ENCODE peak calls at places on chromosomes 4 and X, in six cellular contexts. One of them, this sample, is unnamed.

GRCh38 chr4:186570193-186570996 is 15.0 kb upstream of the MTNR1A start:
- DNase-seq in astrocyte of the cerebellum: peak; percentile 8
- DNase-seq in heart right ventricle: no peak
- DNase-seq in endodermal cell: no peak
- DNase-seq in cardiac fibroblast: peak; percentile 73
- DNase-seq in choroid plexus epithelial cell: peak; percentile 40
- DNase-seq in this sample: peak; percentile 34

GRCh38 chrX:13828392-13828791 is 11.5 kb upstream of the GPM6B start:
- DNase-seq in astrocyte of the cerebellum: no peak
- DNase-seq in heart right ventricle: no peak
- DNase-seq in endodermal cell: no peak
- DNase-seq in cardiac fibroblast: peak; percentile 34
- DNase-seq in choroid plexus epithelial cell: peak; percentile 11
- DNase-seq in this sample: peak; percentile 64

GRCh38 chr4:181807771-181808170 is 435.4 kb upstream of the TENM3 start:
- DNase-seq in astrocyte of the cerebellum: no peak
- DNase-seq in heart right ventricle: no peak
- DNase-seq in endodermal cell: no peak
- DNase-seq in cardiac fibroblast: peak; percentile 38
- DNase-seq in choroid plexus epithelial cell: peak; percentile 69
- DNase-seq in this sample: no peak

GRCh38 chrX:115560978-115561604 is at the start of gene PLS3:
- DNase-seq in astrocyte of the cerebellum: peak; percentile 53
- DNase-seq in heart right ventricle: peak; percentile 87
- DNase-seq in endodermal cell: peak; percentile 98
- DNase-seq in cardiac fibroblast: peak; percentile 88
- DNase-seq in choroid plexus epithelial cell: peak; percentile 89
- DNase-seq in this sample: peak; percentile 63

GRCh38 chrX:135330709-135331108 is 21.4 kb downstream of the ETDC start:
- DNase-seq in astrocyte of the cerebellum: no peak
- DNase-seq in heart right ventricle: no peak
- DNase-seq in endodermal cell: no peak
- DNase-seq in cardiac fibroblast: no peak
- DNase-seq in choroid plexus epithelial cell: peak; percentile 28
- DNase-seq in this sample: no peak

GRCh38 chr4:119785963-119786362 is 157.4 kb upstream of the PDE5A start:
- DNase-seq in astrocyte of the cerebellum: peak; percentile 27
- DNase-seq in heart right ventricle: no peak
- DNase-seq in endodermal cell: no peak
- DNase-seq in cardiac fibroblast: peak; percentile 57
- DNase-seq in choroid plexus epithelial cell: peak; percentile 67
- DNase-seq in this sample: peak; percentile 39

GRCh38 chr4:80006935-80007744 is 65.9 kb downstream of the ANTXR2 start:
- DNase-seq in astrocyte of the cerebellum: no peak
- DNase-seq in heart right ventricle: no peak
- DNase-seq in endodermal cell: no peak
- DNase-seq in cardiac fibroblast: peak; percentile 62
- DNase-seq in choroid plexus epithelial cell: peak; percentile 90
- DNase-seq in this sample: peak; percentile 43

GRCh38 chr4:158827475-158828085 is 58.8 kb downstream of the FNIP2 start:
- DNase-seq in astrocyte of the cerebellum: no peak
- DNase-seq in heart right ventricle: no peak
- DNase-seq in endodermal cell: no peak
- DNase-seq in cardiac fibroblast: no peak
- DNase-seq in choroid plexus epithelial cell: no peak
- DNase-seq in this sample: no peak

GRCh38 chr4:127012549-127012948 is 620.2 kb upstream of the INTU start:
- DNase-seq in astrocyte of the cerebellum: peak; percentile 86
- DNase-seq in heart right ventricle: no peak
- DNase-seq in endodermal cell: no peak
- DNase-seq in cardiac fibroblast: peak; percentile 9
- DNase-seq in choroid plexus epithelial cell: peak; percentile 59
- DNase-seq in this sample: peak; percentile 46

GRCh38 chrX:45017946-45018345 is 145.0 kb downstream of the KDM6A start:
- DNase-seq in astrocyte of the cerebellum: no peak
- DNase-seq in heart right ventricle: no peak
- DNase-seq in endodermal cell: no peak
- DNase-seq in cardiac fibroblast: no peak
- DNase-seq in choroid plexus epithelial cell: no peak
- DNase-seq in this sample: no peak

GRCh38 chr4:25421819-25422511 is 44.9 kb downstream of the ANAPC4 start:
- DNase-seq in astrocyte of the cerebellum: no peak
- DNase-seq in heart right ventricle: no peak
- DNase-seq in endodermal cell: no peak
- DNase-seq in cardiac fibroblast: no peak
- DNase-seq in choroid plexus epithelial cell: no peak
- DNase-seq in this sample: no peak

GRCh38 chr4:153206534-153206933 is 2.3 kb downstream of the TRIM2 start:
- DNase-seq in astrocyte of the cerebellum: no peak
- DNase-seq in heart right ventricle: no peak
- DNase-seq in endodermal cell: peak; percentile 86
- DNase-seq in cardiac fibroblast: no peak
- DNase-seq in choroid plexus epithelial cell: no peak
- DNase-seq in this sample: no peak

GRCh38 chrX:130012683-130013082 is 30.2 kb downstream of the BCORL1 start:
- DNase-seq in astrocyte of the cerebellum: no peak
- DNase-seq in heart right ventricle: no peak
- DNase-seq in endodermal cell: no peak
- DNase-seq in cardiac fibroblast: no peak
- DNase-seq in choroid plexus epithelial cell: no peak
- DNase-seq in this sample: no peak

GRCh38 chrX:20454117-20454516 is 187.4 kb upstream of the RPS6KA3 start:
- DNase-seq in astrocyte of the cerebellum: no peak
- DNase-seq in heart right ventricle: no peak
- DNase-seq in endodermal cell: no peak
- DNase-seq in cardiac fibroblast: peak; percentile 30
- DNase-seq in choroid plexus epithelial cell: peak; percentile 5
- DNase-seq in this sample: no peak

GRCh38 chrX:134172588-134173259 is 64.3 kb upstream of the CCDC160 start:
- DNase-seq in astrocyte of the cerebellum: no peak
- DNase-seq in heart right ventricle: peak; percentile 44
- DNase-seq in endodermal cell: peak; percentile 63
- DNase-seq in cardiac fibroblast: peak; percentile 1
- DNase-seq in choroid plexus epithelial cell: peak; percentile 6
- DNase-seq in this sample: no peak

GRCh38 chrX:155048997-155049619 is 21.8 kb downstream of the CMC4 start:
- DNase-seq in astrocyte of the cerebellum: no peak
- DNase-seq in heart right ventricle: no peak
- DNase-seq in endodermal cell: peak; percentile 85
- DNase-seq in cardiac fibroblast: peak; percentile 68
- DNase-seq in choroid plexus epithelial cell: peak; percentile 80
- DNase-seq in this sample: peak; percentile 26

GRCh38 chrX:28135378-28136047 is 154.3 kb upstream of the DCAF8L1 start:
- DNase-seq in astrocyte of the cerebellum: peak; percentile 49
- DNase-seq in heart right ventricle: no peak
- DNase-seq in endodermal cell: no peak
- DNase-seq in cardiac fibroblast: peak; percentile 66
- DNase-seq in choroid plexus epithelial cell: peak; percentile 37
- DNase-seq in this sample: peak; percentile 32

GRCh38 chrX:11745881-11746280 is 12.2 kb upstream of the MSL3 start:
- DNase-seq in astrocyte of the cerebellum: no peak
- DNase-seq in heart right ventricle: no peak
- DNase-seq in endodermal cell: no peak
- DNase-seq in cardiac fibroblast: no peak
- DNase-seq in choroid plexus epithelial cell: no peak
- DNase-seq in this sample: no peak

GRCh38 chr4:177264788-177265422 is 44.8 kb upstream of the NEIL3 start:
- DNase-seq in astrocyte of the cerebellum: no peak
- DNase-seq in heart right ventricle: no peak
- DNase-seq in endodermal cell: no peak
- DNase-seq in cardiac fibroblast: no peak
- DNase-seq in choroid plexus epithelial cell: no peak
- DNase-seq in this sample: no peak

GRCh38 chr4:13922459-13922858 is 294.9 kb upstream of the BOD1L1 start:
- DNase-seq in astrocyte of the cerebellum: no peak
- DNase-seq in heart right ventricle: no peak
- DNase-seq in endodermal cell: no peak
- DNase-seq in cardiac fibroblast: no peak
- DNase-seq in choroid plexus epithelial cell: no peak
- DNase-seq in this sample: no peak

GRCh38 chrX:38654302-38654701 is 93.0 kb downstream of the TSPAN7 start:
- DNase-seq in astrocyte of the cerebellum: peak; percentile 11
- DNase-seq in heart right ventricle: no peak
- DNase-seq in endodermal cell: no peak
- DNase-seq in cardiac fibroblast: peak; percentile 52
- DNase-seq in choroid plexus epithelial cell: peak; percentile 63
- DNase-seq in this sample: peak; percentile 39

GRCh38 chrX:131763674-131764073 is 219.8 kb downstream of the OR13H1 start:
- DNase-seq in astrocyte of the cerebellum: peak; percentile 82
- DNase-seq in heart right ventricle: no peak
- DNase-seq in endodermal cell: no peak
- DNase-seq in cardiac fibroblast: no peak
- DNase-seq in choroid plexus epithelial cell: no peak
- DNase-seq in this sample: no peak
- TF ChIP-seq CTCF in astrocyte of the cerebellum: peak; percentile 62
- TF ChIP-seq CTCF in heart right ventricle: peak; percentile 62
- TF ChIP-seq CTCF in endodermal cell: no peak
- TF ChIP-seq CTCF in cardiac fibroblast: no peak
- TF ChIP-seq CTCF in choroid plexus epithelial cell: no peak
- TF ChIP-seq CTCF in this sample: no peak

GRCh38 chr4:145937021-145937861 is 1.4 kb downstream of the ZNF827 start:
- DNase-seq in astrocyte of the cerebellum: no peak
- DNase-seq in heart right ventricle: peak; percentile 71
- DNase-seq in endodermal cell: peak; percentile 86
- DNase-seq in cardiac fibroblast: peak; percentile 55
- DNase-seq in choroid plexus epithelial cell: peak; percentile 80
- DNase-seq in this sample: no peak
- H3K4me3 ChIP-seq in astrocyte of the cerebellum: peak overlapping the region; percentile 76
- H3K4me3 ChIP-seq in heart right ventricle: peak overlapping the region; percentile 85
- H3K4me3 ChIP-seq in endodermal cell: peak overlapping the region; percentile 95
- H3K4me3 ChIP-seq in cardiac fibroblast: peak overlapping the region; percentile 64
- H3K4me3 ChIP-seq in choroid plexus epithelial cell: peak overlapping the region; percentile 89
- H3K4me3 ChIP-seq in this sample: peak overlapping the region; percentile 78

DNA sequence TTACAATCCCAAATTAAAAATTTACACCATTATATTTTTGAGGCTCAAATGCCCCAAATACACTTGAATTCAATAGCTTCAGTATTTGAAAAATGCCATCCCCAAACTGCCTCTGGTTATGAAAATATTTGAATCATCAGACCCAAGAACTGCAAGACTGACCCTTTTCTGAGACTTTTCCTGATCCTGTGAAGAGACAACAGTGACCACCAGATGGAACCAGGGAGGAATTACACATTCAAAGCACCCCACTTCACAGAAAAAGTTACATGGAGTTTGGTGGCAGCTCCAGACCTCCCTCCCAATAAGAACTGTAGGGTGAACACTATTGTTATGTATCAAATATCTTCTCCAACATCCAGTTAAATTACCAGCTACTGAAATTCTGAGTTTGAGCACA is 44.0 kb upstream of the SCD5 start:
- DNase-seq in astrocyte of the cerebellum: peak; percentile 8
- DNase-seq in heart right ventricle: no peak
- DNase-seq in endodermal cell: no peak
- DNase-seq in cardiac fibroblast: peak; percentile 39
- DNase-seq in choroid plexus epithelial cell: peak; percentile 58
- DNase-seq in this sample: no peak
- TF ChIP-seq CTCF in astrocyte of the cerebellum: peak; percentile 59
- TF ChIP-seq CTCF in heart right ventricle: no peak
- TF ChIP-seq CTCF in endodermal cell: peak; percentile 68
- TF ChIP-seq CTCF in cardiac fibroblast: peak; percentile 45
- TF ChIP-seq CTCF in choroid plexus epithelial cell: peak; percentile 67
- TF ChIP-seq CTCF in this sample: no peak

GRCh38 chrX:101407748-101408529 is at the start of the genes GLA and HNRNPH2:
- DNase-seq in astrocyte of the cerebellum: peak; percentile 97
- DNase-seq in heart right ventricle: peak; percentile 81
- DNase-seq in endodermal cell: peak; percentile 94
- DNase-seq in cardiac fibroblast: peak; percentile 99
- DNase-seq in choroid plexus epithelial cell: peak; percentile 99
- DNase-seq in this sample: peak; percentile 97

GRCh38 chrX:101410461-101410860 is 2.4 kb downstream of the HNRNPH2 start:
- DNase-seq in astrocyte of the cerebellum: no peak
- DNase-seq in heart right ventricle: no peak
- DNase-seq in endodermal cell: no peak
- DNase-seq in cardiac fibroblast: no peak
- DNase-seq in choroid plexus epithelial cell: no peak
- DNase-seq in this sample: peak; percentile 50

GRCh38 chrX:101408530-101408836 is 461 bp downstream of the HNRNPH2 start:
- DNase-seq in astrocyte of the cerebellum: no peak
- DNase-seq in heart right ventricle: no peak
- DNase-seq in endodermal cell: no peak
- DNase-seq in cardiac fibroblast: no peak
- DNase-seq in choroid plexus epithelial cell: no peak
- DNase-seq in this sample: no peak

GRCh38 chrX:101407167-101407747 is 468 bp downstream of the GLA start:
- DNase-seq in astrocyte of the cerebellum: no peak
- DNase-seq in heart right ventricle: no peak
- DNase-seq in endodermal cell: peak; percentile 50
- DNase-seq in cardiac fibroblast: no peak
- DNase-seq in choroid plexus epithelial cell: no peak
- DNase-seq in this sample: no peak

DNA sequence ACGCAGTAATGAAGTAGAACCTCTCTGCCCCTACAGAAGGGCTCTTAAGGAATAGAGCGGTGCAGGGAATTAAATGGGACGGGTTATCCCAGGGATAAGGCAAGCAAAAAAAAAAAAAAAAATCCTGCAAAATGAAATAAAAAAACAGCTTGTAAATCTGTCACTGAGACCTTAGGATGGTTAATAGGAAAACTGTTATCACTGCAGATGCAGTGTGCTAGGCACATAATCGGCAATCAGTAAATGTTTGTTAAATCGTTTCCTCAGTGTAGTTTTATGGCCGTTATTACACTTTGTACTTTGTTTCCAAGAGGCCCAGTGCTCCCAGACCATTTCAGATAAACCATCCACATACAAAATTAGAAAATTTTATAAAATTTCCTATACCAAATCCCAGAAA is 1.0 kb downstream of the HNRNPH2 start:
- DNase-seq in astrocyte of the cerebellum: no peak
- DNase-seq in heart right ventricle: no peak
- DNase-seq in endodermal cell: no peak
- DNase-seq in cardiac fibroblast: no peak
- DNase-seq in choroid plexus epithelial cell: no peak
- DNase-seq in this sample: no peak
- H3K4me3 ChIP-seq in astrocyte of the cerebellum: peak overlapping the region; percentile 74
- H3K4me3 ChIP-seq in heart right ventricle: peak overlapping the region; percentile 75
- H3K4me3 ChIP-seq in endodermal cell: peak overlapping the region; percentile 92
- H3K4me3 ChIP-seq in cardiac fibroblast: peak overlapping the region; percentile 67
- H3K4me3 ChIP-seq in choroid plexus epithelial cell: peak overlapping the region; percentile 72
- H3K4me3 ChIP-seq in this sample: peak overlapping the region; percentile 61

DNA sequence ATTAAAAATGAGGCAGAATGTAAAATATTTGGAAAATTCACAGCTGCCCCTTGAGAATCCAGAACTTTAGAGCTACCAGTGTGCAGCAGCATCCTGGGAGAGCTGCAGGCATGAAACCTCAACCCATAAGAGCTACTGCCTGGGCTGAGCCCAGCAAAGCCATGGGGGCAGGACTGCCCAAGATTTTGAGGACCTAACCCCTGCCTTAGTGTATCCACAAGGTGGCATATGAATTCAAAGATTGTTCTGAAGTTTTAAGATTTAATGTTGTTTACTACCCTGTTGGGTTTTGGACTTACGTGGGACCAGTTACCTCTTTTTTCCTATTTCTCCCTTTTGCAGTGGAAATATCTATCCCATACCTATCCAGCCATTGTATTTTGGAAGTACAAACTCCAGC is 26.4 kb downstream of the CASP6 start:
- DNase-seq in astrocyte of the cerebellum: no peak
- DNase-seq in heart right ventricle: no peak
- DNase-seq in endodermal cell: no peak
- DNase-seq in cardiac fibroblast: no peak
- DNase-seq in choroid plexus epithelial cell: peak; percentile 30
- DNase-seq in this sample: no peak
- TF ChIP-seq CTCF in astrocyte of the cerebellum: peak; percentile 6
- TF ChIP-seq CTCF in heart right ventricle: no peak
- TF ChIP-seq CTCF in endodermal cell: no peak
- TF ChIP-seq CTCF in cardiac fibroblast: peak; percentile 7
- TF ChIP-seq CTCF in choroid plexus epithelial cell: peak; percentile 29
- TF ChIP-seq CTCF in this sample: peak; percentile 8

GRCh38 chrX:65999029-65999562 is 40.8 kb downstream of the VSIG4 start:
- DNase-seq in astrocyte of the cerebellum: no peak
- DNase-seq in heart right ventricle: no peak
- DNase-seq in endodermal cell: no peak
- DNase-seq in cardiac fibroblast: no peak
- DNase-seq in choroid plexus epithelial cell: no peak
- DNase-seq in this sample: no peak
- H3K4me3 ChIP-seq in astrocyte of the cerebellum: no peak overlapping the region
- H3K4me3 ChIP-seq in heart right ventricle: no peak overlapping the region
- H3K4me3 ChIP-seq in endodermal cell: no peak overlapping the region
- H3K4me3 ChIP-seq in cardiac fibroblast: no peak overlapping the region
- H3K4me3 ChIP-seq in choroid plexus epithelial cell: no peak overlapping the region
- H3K4me3 ChIP-seq in this sample: no peak overlapping the region

This sample was measured in bronchial epithelial cell.